ENCODE peak calls at places on chromosomes 4 and X, in five cellular contexts. One of them, this sample, is unnamed.
A peak's percentile ranks its signal among the peaks of the same experiment; 100 is the strongest.

GRCh38 chr4:186707574-186707973 is 16.1 kb downstream of the FAT1 start:
- DNase-seq in aorta: no peak
- DNase-seq in kidney epithelial cell: no peak
- DNase-seq in IMR-90: no peak
- DNase-seq in suprapubic skin: no peak
- DNase-seq in this sample: no peak

GRCh38 chrX:40543661-40544328 is 37.0 kb upstream of the ATP6AP2 start:
- DNase-seq in aorta: no peak
- DNase-seq in kidney epithelial cell: peak; percentile 26
- DNase-seq in IMR-90: peak; percentile 71
- DNase-seq in suprapubic skin: no peak
- DNase-seq in this sample: peak; percentile 12

GRCh38 chr4:133741766-133742165 is 459.8 kb downstream of the PABPC4L start:
- DNase-seq in aorta: no peak
- DNase-seq in kidney epithelial cell: no peak
- DNase-seq in IMR-90: no peak
- DNase-seq in suprapubic skin: no peak
- DNase-seq in this sample: no peak

GRCh38 chrX:47380268-47380667 is 9.9 kb downstream of the ZNF157 start:
- DNase-seq in aorta: no peak
- DNase-seq in kidney epithelial cell: no peak
- DNase-seq in IMR-90: no peak
- DNase-seq in suprapubic skin: no peak
- DNase-seq in this sample: peak; percentile 58

GRCh38 chr4:47830263-47831025 is 7.4 kb downstream of the CORIN start:
- DNase-seq in aorta: no peak
- DNase-seq in kidney epithelial cell: no peak
- DNase-seq in IMR-90: peak; percentile 21
- DNase-seq in suprapubic skin: no peak
- DNase-seq in this sample: no peak

GRCh38 chr4:73387552-73387951 is 16.5 kb upstream of the ALB start:
- DNase-seq in aorta: no peak
- DNase-seq in kidney epithelial cell: no peak
- DNase-seq in IMR-90: no peak
- DNase-seq in suprapubic skin: no peak
- DNase-seq in this sample: no peak

GRCh38 chr4:94126669-94127068 is 81.0 kb upstream of the SMARCAD1 start:
- DNase-seq in aorta: no peak
- DNase-seq in kidney epithelial cell: no peak
- DNase-seq in IMR-90: no peak
- DNase-seq in suprapubic skin: no peak
- DNase-seq in this sample: peak; percentile 17

GRCh38 chrX:13955975-13956374 is 73.7 kb downstream of the GEMIN8 start:
- DNase-seq in aorta: no peak
- DNase-seq in kidney epithelial cell: no peak
- DNase-seq in IMR-90: no peak
- DNase-seq in suprapubic skin: no peak
- DNase-seq in this sample: no peak

GRCh38 chr4:123233409-123233808 is 163.2 kb upstream of the SPRY1 start:
- DNase-seq in aorta: no peak
- DNase-seq in kidney epithelial cell: no peak
- DNase-seq in IMR-90: peak; percentile 3
- DNase-seq in suprapubic skin: no peak
- DNase-seq in this sample: no peak

GRCh38 chr4:91064157-91064853 is 937.1 kb downstream of the CCSER1 start:
- DNase-seq in aorta: no peak
- DNase-seq in kidney epithelial cell: peak; percentile 25
- DNase-seq in IMR-90: no peak
- DNase-seq in suprapubic skin: no peak
- DNase-seq in this sample: peak; percentile 100

GRCh38 chr4:1578968-1579833 is 104.9 kb downstream of the FAM53A start:
- DNase-seq in aorta: peak; percentile 93
- DNase-seq in kidney epithelial cell: no peak
- DNase-seq in IMR-90: peak; percentile 28
- DNase-seq in suprapubic skin: peak; percentile 93
- DNase-seq in this sample: no peak

GRCh38 chr4:104064650-104065577 is 345.1 kb upstream of the TACR3 start:
- DNase-seq in aorta: no peak
- DNase-seq in kidney epithelial cell: no peak
- DNase-seq in IMR-90: no peak
- DNase-seq in suprapubic skin: no peak
- DNase-seq in this sample: peak; percentile 51

GRCh38 chr4:99630857-99631256 is 26.8 kb downstream of the C4orf54 start:
- DNase-seq in aorta: no peak
- DNase-seq in kidney epithelial cell: no peak
- DNase-seq in IMR-90: no peak
- DNase-seq in suprapubic skin: no peak
- DNase-seq in this sample: no peak

GRCh38 chr4:47662975-47663374 is 174.9 kb downstream of the CORIN start:
- DNase-seq in aorta: no peak
- DNase-seq in kidney epithelial cell: no peak
- DNase-seq in IMR-90: no peak
- DNase-seq in suprapubic skin: no peak
- DNase-seq in this sample: peak; percentile 26

GRCh38 chr4:762211-763190 is 56.9 kb downstream of the PCGF3 start:
- DNase-seq in aorta: no peak
- DNase-seq in kidney epithelial cell: no peak
- DNase-seq in IMR-90: no peak
- DNase-seq in suprapubic skin: no peak
- DNase-seq in this sample: no peak

GRCh38 chr4:2942532-2943363 is 20.5 kb downstream of the NOP14 start:
- DNase-seq in aorta: peak; percentile 70
- DNase-seq in kidney epithelial cell: no peak
- DNase-seq in IMR-90: no peak
- DNase-seq in suprapubic skin: peak; percentile 69
- DNase-seq in this sample: no peak

GRCh38 chr4:15173251-15173650 is 171.0 kb downstream of the CPEB2 start:
- DNase-seq in aorta: no peak
- DNase-seq in kidney epithelial cell: no peak
- DNase-seq in IMR-90: no peak
- DNase-seq in suprapubic skin: no peak
- DNase-seq in this sample: no peak

GRCh38 chrX:40098264-40099045 is 697 bp upstream of the BCOR start:
- DNase-seq in aorta: no peak
- DNase-seq in kidney epithelial cell: no peak
- DNase-seq in IMR-90: no peak
- DNase-seq in suprapubic skin: no peak
- DNase-seq in this sample: peak; percentile 54

GRCh38 chr4:186657766-186658165 is 65.9 kb downstream of the FAT1 start:
- DNase-seq in aorta: no peak
- DNase-seq in kidney epithelial cell: no peak
- DNase-seq in IMR-90: peak; percentile 43
- DNase-seq in suprapubic skin: no peak
- DNase-seq in this sample: peak; percentile 33

GRCh38 chr4:99473131-99473530 is 37.7 kb upstream of the C4orf17 start:
- DNase-seq in aorta: no peak
- DNase-seq in kidney epithelial cell: peak; percentile 28
- DNase-seq in IMR-90: peak; percentile 11
- DNase-seq in suprapubic skin: no peak
- DNase-seq in this sample: no peak

GRCh38 chrX:105013719-105014118 is 206.8 kb downstream of the TEX13A start:
- DNase-seq in aorta: no peak
- DNase-seq in kidney epithelial cell: no peak
- DNase-seq in IMR-90: no peak
- DNase-seq in suprapubic skin: no peak
- DNase-seq in this sample: no peak

DNA sequence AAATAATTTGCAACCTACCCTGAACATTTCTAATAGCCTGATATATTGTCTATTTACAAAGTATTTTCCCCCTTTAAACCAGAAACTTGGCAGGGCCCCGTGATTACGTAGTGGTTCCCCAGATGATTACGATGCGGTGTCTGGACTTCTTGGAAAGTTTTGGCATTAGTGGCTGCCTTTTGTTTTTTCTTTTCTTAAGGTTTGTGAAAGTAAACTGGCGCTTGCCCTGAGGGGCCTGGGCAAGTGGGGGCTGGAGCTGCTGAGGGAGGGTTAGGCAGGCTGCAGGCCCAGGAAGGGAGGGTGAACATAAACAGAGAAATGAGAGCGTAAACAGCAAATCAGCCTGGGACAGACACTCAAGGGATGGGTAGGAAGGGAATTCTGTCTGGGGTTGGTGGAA is 123.6 kb upstream of the MSX1 start:
- DNase-seq in aorta: no peak
- DNase-seq in kidney epithelial cell: no peak
- DNase-seq in IMR-90: peak; percentile 27
- DNase-seq in suprapubic skin: no peak
- DNase-seq in this sample: no peak
- H3K4me3 ChIP-seq in aorta: no peak overlapping the region
- H3K4me3 ChIP-seq in kidney epithelial cell: no peak overlapping the region
- H3K4me3 ChIP-seq in IMR-90: no peak overlapping the region
- H3K4me3 ChIP-seq in suprapubic skin: no peak overlapping the region
- H3K4me3 ChIP-seq in this sample: no peak overlapping the region

GRCh38 chr4:128856246-128856645 is 46.7 kb downstream of the JADE1 start:
- DNase-seq in aorta: no peak
- DNase-seq in kidney epithelial cell: no peak
- DNase-seq in IMR-90: peak; percentile 36
- DNase-seq in suprapubic skin: no peak
- DNase-seq in this sample: no peak

GRCh38 chr4:128850252-128850651 is 40.8 kb downstream of the JADE1 start:
- DNase-seq in aorta: no peak
- DNase-seq in kidney epithelial cell: no peak
- DNase-seq in IMR-90: no peak
- DNase-seq in suprapubic skin: no peak
- DNase-seq in this sample: no peak

GRCh38 chr4:128855656-128856055 is 46.2 kb downstream of the JADE1 start:
- DNase-seq in aorta: no peak
- DNase-seq in kidney epithelial cell: no peak
- DNase-seq in IMR-90: no peak
- DNase-seq in suprapubic skin: no peak
- DNase-seq in this sample: no peak

GRCh38 chr4:128854433-128854832 is 44.9 kb downstream of the JADE1 start:
- DNase-seq in aorta: no peak
- DNase-seq in kidney epithelial cell: no peak
- DNase-seq in IMR-90: peak; percentile 56
- DNase-seq in suprapubic skin: no peak
- DNase-seq in this sample: no peak

DNA sequence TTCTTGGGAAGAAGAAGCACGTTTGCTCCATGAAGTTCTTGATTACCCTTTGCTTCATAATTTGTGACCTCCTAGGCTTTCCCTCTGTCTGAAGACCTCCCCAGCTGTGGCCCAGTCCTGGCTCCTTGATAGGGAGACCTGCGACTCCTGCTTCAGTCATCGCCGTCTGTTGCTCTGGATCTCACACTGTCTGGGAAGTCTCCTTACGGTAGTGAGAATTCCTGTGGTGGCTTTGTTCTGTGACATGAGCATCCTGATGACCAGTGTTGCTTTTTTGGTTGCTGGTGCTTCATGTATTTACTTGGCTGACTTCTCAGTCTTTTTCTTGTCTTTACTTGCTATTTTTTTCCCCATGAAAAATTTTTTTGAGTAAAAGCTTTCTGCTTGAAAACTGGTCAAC is 44.2 kb downstream of the JADE1 start:
- DNase-seq in aorta: no peak
- DNase-seq in kidney epithelial cell: no peak
- DNase-seq in IMR-90: peak; percentile 69
- DNase-seq in suprapubic skin: no peak
- DNase-seq in this sample: no peak
- H3K36me3 ChIP-seq in aorta: peaks cover 14% of the 10 kb centered on the region
- H3K36me3 ChIP-seq in kidney epithelial cell: peaks cover 5% of the 10 kb centered on the region
- H3K36me3 ChIP-seq in IMR-90: peaks cover 67% of the 10 kb centered on the region
- H3K36me3 ChIP-seq in suprapubic skin: peaks cover 94% of the 10 kb centered on the region
- H3K36me3 ChIP-seq in this sample: peaks cover 72% of the 10 kb centered on the region

GRCh38 chrX:129953881-129954280 is 28.6 kb upstream of the BCORL1 start:
- DNase-seq in aorta: no peak
- DNase-seq in kidney epithelial cell: no peak
- DNase-seq in IMR-90: no peak
- DNase-seq in suprapubic skin: no peak
- DNase-seq in this sample: no peak
- H3K4me3 ChIP-seq in aorta: no peak overlapping the region
- H3K4me3 ChIP-seq in kidney epithelial cell: no peak overlapping the region
- H3K4me3 ChIP-seq in IMR-90: no peak overlapping the region
- H3K4me3 ChIP-seq in suprapubic skin: no peak overlapping the region
- H3K4me3 ChIP-seq in this sample: no peak overlapping the region

DNA sequence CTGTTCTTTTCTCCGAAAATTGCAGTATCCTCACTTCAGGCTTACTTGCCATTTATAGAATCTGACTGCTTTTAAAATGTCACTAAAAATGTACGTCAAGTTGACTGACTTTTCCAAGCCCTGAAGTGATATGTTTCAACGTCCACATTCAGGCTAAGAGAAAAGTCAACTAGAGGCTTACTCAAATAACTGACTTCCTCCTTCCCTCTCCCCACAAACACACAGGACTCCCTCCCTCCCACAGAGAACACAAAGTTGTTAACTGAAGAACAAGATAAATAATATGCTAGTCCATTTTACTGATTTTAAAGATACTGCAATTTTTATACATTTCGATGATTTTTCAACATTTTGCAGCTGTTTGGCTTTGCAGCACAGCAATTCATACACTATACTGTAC is 13.8 kb upstream of the CDKL2 start:
- DNase-seq in aorta: no peak
- DNase-seq in kidney epithelial cell: no peak
- DNase-seq in IMR-90: no peak
- DNase-seq in suprapubic skin: no peak
- DNase-seq in this sample: peak; percentile 50
- H3K36me3 ChIP-seq in aorta: peaks cover 5% of the 10 kb centered on the region
- H3K36me3 ChIP-seq in kidney epithelial cell: no peaks in the 10 kb centered on the region
- H3K36me3 ChIP-seq in IMR-90: peaks cover 26% of the 10 kb centered on the region
- H3K36me3 ChIP-seq in suprapubic skin: peaks cover 52% of the 10 kb centered on the region
- H3K36me3 ChIP-seq in this sample: peaks cover 74% of the 10 kb centered on the region

GRCh38 chr4:87101543-87102199 is 118.7 kb downstream of the KLHL8 start:
- DNase-seq in aorta: no peak
- DNase-seq in kidney epithelial cell: no peak
- DNase-seq in IMR-90: no peak
- DNase-seq in suprapubic skin: no peak
- DNase-seq in this sample: no peak
- H3K4me3 ChIP-seq in aorta: no peak overlapping the region
- H3K4me3 ChIP-seq in kidney epithelial cell: no peak overlapping the region
- H3K4me3 ChIP-seq in IMR-90: no peak overlapping the region
- H3K4me3 ChIP-seq in suprapubic skin: no peak overlapping the region
- H3K4me3 ChIP-seq in this sample: no peak overlapping the region

GRCh38 chr4:25551608-25552007 is 104.0 kb upstream of the SLC34A2 start:
- DNase-seq in aorta: no peak
- DNase-seq in kidney epithelial cell: no peak
- DNase-seq in IMR-90: no peak
- DNase-seq in suprapubic skin: no peak
- DNase-seq in this sample: no peak
- H3K36me3 ChIP-seq in aorta: no peaks in the 10 kb centered on the region
- H3K36me3 ChIP-seq in kidney epithelial cell: no peaks in the 10 kb centered on the region
- H3K36me3 ChIP-seq in IMR-90: no peaks in the 10 kb centered on the region
- H3K36me3 ChIP-seq in suprapubic skin: no peaks in the 10 kb centered on the region
- H3K36me3 ChIP-seq in this sample: no peaks in the 10 kb centered on the region

This sample was measured in SJCRH30.